ENCODE peak calls at places on chromosomes 13 and 19, in eight cellular contexts. G, D, M, S, I, T, X and Z are unnamed samples.
A peak's percentile ranks its signal among the peaks of the same experiment; 100 is the strongest.

GRCh38 chr19:8506402-8506957 is 4.0 kb upstream of the PRAM1 start:
- DNase-seq in G (no peak), M (no peak), D (no peak), I (no peak), T (no peak), S (no peak), X (no peak), Z (no peak)

GRCh38 chr19:33498391-33499000 is 23.1 kb downstream of the PEPD start:
- DNase-seq in T (no peak), S (no peak), M (no peak), G (peak; percentile 22), I (peak; percentile 12), D (no peak), X (no peak), Z (peak; percentile 3)

GRCh38 chr13:22047082-22047784 is 376.4 kb downstream of the FGF9 start:
- DNase-seq in D (no peak), M (no peak), S (peak; percentile 53), G (no peak), T (no peak), I (no peak), X (no peak), Z (no peak)

GRCh38 chr13:27481766-27482165 is 31.4 kb upstream of the MTIF3 start:
- DNase-seq in T (peak; percentile 51), M (peak; percentile 51), G (peak; percentile 53), D (peak; percentile 60), I (peak; percentile 62), X (peak; percentile 65), S (peak; percentile 25), Z (no peak)

GRCh38 chr13:109162248-109163051 is 533.0 kb downstream of the MYO16 start:
- DNase-seq in X (no peak), M (no peak), T (peak; percentile 22), G (no peak), I (no peak), D (no peak), S (peak; percentile 95), Z (no peak)

GRCh38 chr19:7852851-7853759 is 21.1 kb downstream of the PRR36 start:
- DNase-seq in X (peak; percentile 86), D (peak; percentile 92), G (no peak), S (peak; percentile 40), T (peak; percentile 86), I (peak; percentile 93), M (peak; percentile 66), Z (peak; percentile 49)

GRCh38 chr19:57559008-57559403 is 657 bp downstream of the ZNF550 start:
- DNase-seq in M (peak; percentile 35), G (no peak), T (peak; percentile 10), X (peak; percentile 23), I (no peak), S (no peak), D (no peak), Z (peak; percentile 27)

GRCh38 chr19:47755065-47755761 is 9.9 kb downstream of the NOP53 start:
- DNase-seq in X (no peak), G (no peak), D (peak; percentile 79), S (no peak), I (no peak), T (no peak), M (no peak), Z (no peak)

GRCh38 chr13:103430368-103430767 is 364.2 kb upstream of the SLC10A2 start:
- DNase-seq in X (no peak), M (no peak), D (no peak), S (no peak), G (no peak), I (no peak), T (no peak), Z (no peak)

GRCh38 chr19:51127755-51128154 is 3.0 kb downstream of the SIGLEC9 start:
- DNase-seq in M (peak; percentile 88), X (no peak), T (peak; percentile 28), D (no peak), S (no peak), I (no peak), G (peak; percentile 81), Z (no peak)

GRCh38 chr19:6227941-6228325 is 51.8 kb downstream of the MLLT1 start:
- DNase-seq in S (no peak), M (no peak), G (peak; percentile 13), X (no peak), I (no peak), T (no peak), D (no peak), Z (no peak)

GRCh38 chr19:40270362-40271089 is 14.6 kb downstream of the AKT2 start:
- DNase-seq in X (no peak), I (no peak), G (no peak), M (no peak), D (no peak), T (no peak), S (no peak), Z (no peak)

GRCh38 chr19:34193876-34194275 is 21.6 kb downstream of the LSM14A start:
- DNase-seq in S (no peak), M (peak; percentile 48), D (no peak), T (no peak), X (no peak), G (no peak), I (no peak), Z (no peak)

GRCh38 chr13:78609464-78610205 is 6.3 kb upstream of the POU4F1 start:
- DNase-seq in D (peak; percentile 64), G (no peak), I (peak; percentile 41), M (no peak), X (no peak), S (no peak), T (no peak), Z (no peak)

GRCh38 chr19:51207747-51208146 is 17.1 kb upstream of the CD33 start:
- DNase-seq in X (no peak), G (no peak), S (no peak), M (no peak), D (no peak), I (no peak), T (no peak), Z (no peak)

GRCh38 chr13:27446986-27447583 is 3.3 kb downstream of the MTIF3 start:
- DNase-seq in D (no peak), I (no peak), X (no peak), S (no peak), G (no peak), M (no peak), T (peak; percentile 30), Z (no peak)

GRCh38 chr19:55688422-55689218 is 13.6 kb downstream of the EPN1 start:
- DNase-seq in G (peak; percentile 33), I (peak; percentile 18), X (peak; percentile 90), M (no peak), D (peak; percentile 69), T (peak; percentile 87), S (no peak), Z (no peak)

GRCh38 chr19:14505488-14506239 is 9.7 kb upstream of the GIPC1 start:
- DNase-seq in G (peak; percentile 67), T (peak; percentile 79), I (peak; percentile 58), S (peak; percentile 99), D (peak; percentile 89), M (peak; percentile 64), X (peak; percentile 83), Z (peak; percentile 84)

GRCh38 chr13:38866649-38867048 is 124.0 kb downstream of the STOML3 start:
- DNase-seq in M (peak; percentile 5), X (no peak), G (no peak), I (no peak), T (no peak), S (no peak), D (no peak), Z (no peak)

GRCh38 chr19:7138402-7138801 is 68.9 kb downstream of the ZNF557 start:
- DNase-seq in X (no peak), G (peak; percentile 4), T (no peak), I (no peak), D (no peak), S (no peak), M (no peak), Z (no peak)

GRCh38 chr19:29610574-29611271 is 4.6 kb downstream of the POP4 start:
- DNase-seq in M (peak; percentile 90), T (peak; percentile 80), S (peak; percentile 58), X (peak; percentile 74), D (no peak), I (peak; percentile 82), G (peak; percentile 87), Z (peak; percentile 77)

GRCh38 chr19:32351807-32352630 is 6.6 kb downstream of the ZNF507 start:
- DNase-seq in X (no peak), I (no peak), D (no peak), S (no peak), M (peak; percentile 61), T (no peak), G (no peak), Z (no peak)

DNA sequence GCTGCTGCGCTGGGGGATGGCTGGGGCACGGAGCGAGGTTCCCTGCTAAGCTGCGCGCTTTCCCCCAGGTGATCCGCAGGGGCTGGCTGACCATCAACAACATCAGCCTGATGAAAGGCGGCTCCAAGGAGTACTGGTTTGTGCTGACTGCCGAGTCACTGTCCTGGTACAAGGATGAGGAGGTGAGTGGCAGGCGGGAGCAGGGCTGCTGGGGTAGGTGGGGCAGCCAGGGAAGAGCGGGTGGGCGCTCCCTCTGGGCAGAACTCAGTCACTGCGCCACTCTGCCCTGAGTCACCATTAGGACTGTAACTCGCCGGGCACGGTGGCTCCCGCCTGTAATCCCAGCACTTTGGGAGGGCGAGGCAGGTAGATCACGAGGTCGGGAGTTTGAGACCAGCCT is 23.8 kb downstream of the TMED1 start:
- DNase-seq in S (no peak), G (no peak), X (no peak), I (no peak), T (no peak), M (no peak), D (no peak), Z (no peak)
- H3K4me1 ChIP-seq in S (peaks cover 10% of the 10 kb centered on the region), G (no peaks in the 10 kb centered on the region), X (no peaks in the 10 kb centered on the region), I (no peaks in the 10 kb centered on the region), T (no peaks in the 10 kb centered on the region), M (no peaks in the 10 kb centered on the region), D (peaks cover 5% of the 10 kb centered on the region), Z (peaks cover 19% of the 10 kb centered on the region)

GRCh38 chr19:35460608-35461007 is 12.6 kb downstream of the FFAR2 start:
- DNase-seq in I (no peak), D (no peak), X (no peak), T (no peak), G (no peak), M (peak; percentile 66), S (no peak), Z (no peak)
- H3K4me1 ChIP-seq in I (no peaks in the 10 kb centered on the region), D (peaks cover 48% of the 10 kb centered on the region), X (no peaks in the 10 kb centered on the region), T (no peaks in the 10 kb centered on the region), G (no peaks in the 10 kb centered on the region), M (peaks cover 5% of the 10 kb centered on the region), S (no peaks in the 10 kb centered on the region), Z (peaks cover 38% of the 10 kb centered on the region)

DNA sequence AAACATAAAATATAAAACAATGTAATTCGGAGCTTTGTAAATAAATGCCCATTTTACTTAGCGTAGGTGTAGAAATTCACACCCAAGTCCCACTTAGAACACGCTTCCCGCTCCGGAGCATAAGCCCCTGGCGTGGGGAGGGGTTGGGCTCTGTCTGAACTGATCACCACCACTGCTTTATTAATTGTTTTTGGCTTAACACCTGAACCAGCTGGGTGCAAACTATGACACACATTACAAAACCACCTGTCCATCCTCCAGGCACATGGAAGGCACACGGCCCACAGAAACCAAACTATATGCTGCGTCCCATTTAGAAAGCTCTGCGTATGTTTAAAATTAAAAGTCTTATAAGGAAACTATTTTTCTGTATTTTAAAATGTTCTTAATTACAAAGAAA is 25.9 kb downstream of the RASA3 start:
- DNase-seq in X (no peak), G (no peak), I (peak; percentile 1), D (no peak), S (no peak), M (no peak), T (no peak), Z (no peak)
- H3K4me1 ChIP-seq in X (no peaks in the 10 kb centered on the region), G (no peaks in the 10 kb centered on the region), I (no peaks in the 10 kb centered on the region), D (peaks cover 11% of the 10 kb centered on the region), S (no peaks in the 10 kb centered on the region), M (peaks cover 18% of the 10 kb centered on the region), T (peaks cover 13% of the 10 kb centered on the region), Z (peaks cover 84% of the 10 kb centered on the region)

GRCh38 chr13:60986301-60986700 is 429.3 kb downstream of the PCDH20 start:
- DNase-seq in S (peak; percentile 48), X (no peak), G (no peak), I (no peak), D (no peak), T (no peak), M (no peak), Z (no peak)

GRCh38 chr13:60990032-60990733 is 425.5 kb downstream of the PCDH20 start:
- DNase-seq in M (no peak), I (no peak), T (no peak), S (peak; percentile 32), G (no peak), X (no peak), D (peak; percentile 22), Z (no peak)
- H3K4me1 ChIP-seq in M (no peaks in the 10 kb centered on the region), I (no peaks in the 10 kb centered on the region), T (no peaks in the 10 kb centered on the region), S (no peaks in the 10 kb centered on the region), G (no peaks in the 10 kb centered on the region), X (no peaks in the 10 kb centered on the region), D (no peaks in the 10 kb centered on the region), Z (no peaks in the 10 kb centered on the region)